ENCODE peak calls at places on chromosomes 2 and 18, in eight cellular contexts. H is lower lobe of right lung, D is neural progenitor cell, S is psoas muscle, N is astrocyte, M is A549, T is left ventricle myocardium inferior, Q is keratinocyte. B is an unnamed sample.

GRCh38 chr2:157325786-157326185 is at the start of gene ERMN:
- DNase-seq in H (no peak), D (peak), S (no peak), N (no peak), M (no peak), T (no peak), Q (no peak), B (peak)

GRCh38 chr2:74583504-74583903 is 29.0 kb downstream of the DOK1 start:
- DNase-seq in H (no peak), D (no peak), S (no peak), N (peak), M (no peak), T (no peak), Q (no peak), B (no peak)

GRCh38 chr2:12340164-12340563 is 376.6 kb upstream of the TRIB2 start:
- DNase-seq in H (no peak), D (no peak), S (no peak), N (peak), M (no peak), T (no peak), Q (no peak), B (no peak)

GRCh38 chr2:53127061-53127650 is 640.4 kb upstream of the CHAC2 start:
- DNase-seq in H (no peak), D (no peak), S (no peak), N (no peak), M (no peak), T (no peak), Q (no peak), B (no peak)

GRCh38 chr2:142076319-142076718 is 54.5 kb downstream of the LRP1B start:
- DNase-seq in H (no peak), D (no peak), S (no peak), N (no peak), M (no peak), T (no peak), Q (no peak), B (no peak)

GRCh38 chr2:72033636-72034035 is 114.0 kb downstream of the CYP26B1 start:
- DNase-seq in H (no peak), D (no peak), S (peak), N (no peak), M (no peak), T (no peak), Q (no peak), B (no peak)

GRCh38 chr2:239223029-239223329 is 177.8 kb downstream of the HDAC4 start:
- DNase-seq in H (no peak), D (no peak), S (no peak), N (no peak), M (no peak), T (no peak), Q (no peak), B (no peak)

GRCh38 chr2:226031078-226031937 is 631.8 kb downstream of the NYAP2 start:
- DNase-seq in H (peak), D (peak), S (peak), N (peak), M (peak), T (peak), Q (no peak), B (peak)

GRCh38 chr2:150663143-150663542 is 175.7 kb upstream of the RND3 start:
- DNase-seq in H (no peak), D (no peak), S (no peak), N (peak), M (no peak), T (no peak), Q (no peak), B (no peak)

GRCh38 chr18:6363216-6363615 is 51.5 kb downstream of the L3MBTL4 start:
- DNase-seq in H (no peak), D (no peak), S (no peak), N (no peak), M (no peak), T (no peak), Q (no peak), B (no peak)

GRCh38 chr18:31512203-31512764 is 14.3 kb downstream of the DSG2 start:
- DNase-seq in H (no peak), D (no peak), S (no peak), N (peak), M (peak), T (no peak), Q (peak), B (no peak)

GRCh38 chr2:98433363-98433964 is 11.2 kb upstream of the INPP4A start:
- DNase-seq in H (no peak), D (no peak), S (no peak), N (no peak), M (no peak), T (no peak), Q (no peak), B (no peak)

GRCh38 chr2:176745543-176746331 is 466.9 kb upstream of the HNRNPA3 start:
- DNase-seq in H (no peak), D (no peak), S (no peak), N (no peak), M (no peak), T (no peak), Q (no peak), B (no peak)

GRCh38 chr2:137964066-137964858 is at the start of gene HNMT:
- DNase-seq in H (peak), D (peak), S (peak), N (peak), M (peak), T (no peak), Q (no peak), B (peak)

GRCh38 chr2:54574107-54574859 is 118.2 kb downstream of the SPTBN1 start:
- DNase-seq in H (no peak), D (no peak), S (peak), N (peak), M (peak), T (no peak), Q (no peak), B (no peak)

GRCh38 chr2:150485871-150486538 is 1.5 kb downstream of the RND3 start:
- DNase-seq in H (peak), D (peak), S (peak), N (peak), M (peak), T (peak), Q (peak), B (peak)

GRCh38 chr2:150619607-150620330 is 132.3 kb upstream of the RND3 start:
- DNase-seq in H (no peak), D (no peak), S (peak), N (peak), M (peak), T (no peak), Q (no peak), B (no peak)

GRCh38 chr18:27942706-27943105 is 234.2 kb downstream of the CDH2 start:
- DNase-seq in H (no peak), D (no peak), S (no peak), N (peak), M (no peak), T (no peak), Q (no peak), B (no peak)

GRCh38 chr2:224570328-224570993 is 14.7 kb downstream of the CUL3 start:
- DNase-seq in H (no peak), D (no peak), S (no peak), N (peak), M (no peak), T (no peak), Q (no peak), B (no peak)

GRCh38 chr2:18378020-18378653 is 182.3 kb downstream of the RDH14 start:
- DNase-seq in H (no peak), D (peak), S (no peak), N (no peak), M (peak), T (no peak), Q (no peak), B (no peak)

GRCh38 chr2:55155206-55155605 is 76.9 kb downstream of the CLHC1 start:
- DNase-seq in H (no peak), D (no peak), S (no peak), N (no peak), M (no peak), T (no peak), Q (no peak), B (no peak)

GRCh38 chr2:43777306-43777926 is 3.6 kb downstream of the DYNC2LI1 start:
- DNase-seq in H (no peak), D (no peak), S (no peak), N (no peak), M (no peak), T (no peak), Q (no peak), B (no peak)

GRCh38 chr2:236036045-236036444 is 132.1 kb downstream of the GBX2 start:
- DNase-seq in H (no peak), D (no peak), S (no peak), N (no peak), M (no peak), T (no peak), Q (no peak), B (no peak)

GRCh38 chr2:109542384-109542783 is 71.4 kb downstream of the SEPTIN10 start:
- DNase-seq in H (no peak), D (no peak), S (no peak), N (no peak), M (no peak), T (no peak), Q (no peak), B (no peak)

GRCh38 chr2:189633392-189633811 is 27.9 kb upstream of the ASNSD1 start:
- DNase-seq in H (no peak), D (no peak), S (no peak), N (no peak), M (no peak), T (no peak), Q (no peak), B (no peak)

GRCh38 chr18:21330122-21330701 is 88.2 kb downstream of the GREB1L start:
- DNase-seq in H (no peak), D (peak), S (peak), N (peak), M (peak), T (peak), Q (peak), B (no peak)

GRCh38 chr2:56784046-56784445 is 600.3 kb downstream of the CCDC85A start:
- DNase-seq in H (no peak), D (no peak), S (no peak), N (no peak), M (no peak), T (no peak), Q (no peak), B (no peak)
- TF ChIP-seq CTCF in H (no peak), D (no peak), S (no peak), N (no peak), M (no peak), T (no peak), Q (no peak), B (no peak)

GRCh38 chr18:25233582-25234362 is 118.2 kb downstream of the ZNF521 start:
- DNase-seq in H (no peak), D (no peak), S (no peak), N (peak), M (no peak), T (no peak), Q (no peak), B (no peak)
- H3K27ac ChIP-seq in H (peak), D (no peak), S (peak), N (peak), M (no peak), T (peak), Q (no peak), B (no peak)

GRCh38 chr2:154439156-154439555 is 259.3 kb upstream of the KCNJ3 start:
- DNase-seq in H (no peak), D (no peak), S (no peak), N (no peak), M (no peak), T (no peak), Q (no peak), B (no peak)
- TF ChIP-seq CTCF in H (no peak), D (peak), S (peak), N (no peak), M (peak), T (peak), Q (no peak), B (no peak)

GRCh38 chr2:210688071-210688470 is 131.7 kb downstream of the CPS1 start:
- DNase-seq in H (no peak), D (no peak), S (no peak), N (no peak), M (no peak), T (no peak), Q (no peak), B (no peak)
- H3K27ac ChIP-seq in H (no peak), D (no peak), S (no peak), N (no peak), M (no peak), T (no peak), Q (no peak), B (no peak)